ENCODE peak calls at places on chromosomes 11 and 22, in four cellular contexts. F is transverse colon, C is HepG2, Y is ovary. A is an unnamed sample.

GRCh38 chr11:23789938-23790371 is 706.9 kb upstream of the LUZP2 start:
- DNase-seq in F (peak; percentile 40), Y (no peak), C (no peak), A (no peak)

GRCh38 chr11:129792663-129793062 is 23.0 kb upstream of the TMEM45B start:
- DNase-seq in C (no peak), Y (no peak), F (no peak), A (no peak)

GRCh38 chr11:126310229-126310991 is 6.5 kb downstream of the DCPS start:
- DNase-seq in C (peak; percentile 63), F (peak; percentile 79), Y (peak; percentile 87), A (peak; percentile 84)

GRCh38 chr22:44404341-44405020 is 91.7 kb upstream of the SHISAL1 start:
- DNase-seq in C (no peak), Y (no peak), F (no peak), A (no peak)

GRCh38 chr22:20751185-20751851 is 22.6 kb upstream of the SERPIND1 start:
- DNase-seq in C (no peak), Y (no peak), F (no peak), A (no peak)

GRCh38 chr11:123559418-123559817 is 95.0 kb downstream of the SCN3B start:
- DNase-seq in Y (no peak), F (no peak), C (no peak), A (no peak)

GRCh38 chr11:108983621-108984020 is 318.8 kb downstream of the DDX10 start:
- DNase-seq in F (no peak), C (no peak), Y (no peak), A (no peak)

GRCh38 chr11:80414766-80415165 is 973.9 kb upstream of the TENM4 start:
- DNase-seq in C (no peak), F (no peak), Y (no peak), A (no peak)

GRCh38 chr11:77771135-77771534 is 49.4 kb downstream of the RSF1 start:
- DNase-seq in C (no peak), Y (no peak), F (no peak), A (no peak)

GRCh38 chr22:44347098-44347497 is 34.3 kb upstream of the SHISAL1 start:
- DNase-seq in F (no peak), C (no peak), Y (no peak), A (no peak)

GRCh38 chr11:116073854-116074837 is 569.9 kb upstream of the CADM1 start:
- DNase-seq in Y (no peak), C (no peak), F (no peak), A (no peak)

GRCh38 chr11:80815752-80816453 is 1375.1 kb upstream of the TENM4 start:
- DNase-seq in F (no peak), Y (no peak), C (no peak), A (no peak)

GRCh38 chr22:45896153-45896951 is 80.6 kb downstream of the WNT7B start:
- DNase-seq in C (no peak), Y (peak; percentile 10), F (no peak), A (no peak)

GRCh38 chr11:59615637-59616395 is at the start of gene OSBP:
- DNase-seq in F (peak; percentile 99), C (peak; percentile 99), Y (peak; percentile 99), A (peak; percentile 99)

GRCh38 chr11:69665669-69666068 is 9.5 kb downstream of the LTO1 start:
- DNase-seq in C (no peak), F (no peak), Y (no peak), A (no peak)

DNA sequence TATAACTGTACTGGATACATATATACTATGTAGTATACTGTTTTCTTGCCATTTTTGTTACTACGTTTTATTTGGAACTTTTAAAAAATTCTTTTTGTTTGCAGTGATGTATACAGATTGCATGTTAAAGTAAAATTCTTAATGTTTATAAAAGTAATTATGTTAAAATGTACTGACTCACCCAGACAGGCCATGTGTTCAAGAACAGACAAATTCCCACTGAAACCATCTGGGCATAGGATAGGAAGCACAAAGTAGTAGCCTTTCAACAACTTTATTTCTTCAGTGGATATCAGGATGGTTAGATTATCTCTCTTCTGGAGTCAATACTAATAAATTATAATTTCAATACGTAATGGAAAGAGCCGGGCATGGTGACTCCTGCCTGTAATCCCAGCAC is 19.8 kb downstream of the PRMT3 start:
- DNase-seq in F (no peak), C (no peak), Y (no peak), A (no peak)
- H3K36me3 ChIP-seq in F (peaks cover 25% of the 10 kb centered on the region), C (peaks cover 46% of the 10 kb centered on the region), Y (no peaks in the 10 kb centered on the region), A (peaks cover 49% of the 10 kb centered on the region)

GRCh38 chr11:18743900-18744514 is 18.0 kb upstream of the IGSF22 start:
- DNase-seq in C (no peak), F (no peak), Y (no peak), A (no peak)
- TF ChIP-seq EP300 in C (no peak), F (no peak), Y (no peak), A (no peak)

DNA sequence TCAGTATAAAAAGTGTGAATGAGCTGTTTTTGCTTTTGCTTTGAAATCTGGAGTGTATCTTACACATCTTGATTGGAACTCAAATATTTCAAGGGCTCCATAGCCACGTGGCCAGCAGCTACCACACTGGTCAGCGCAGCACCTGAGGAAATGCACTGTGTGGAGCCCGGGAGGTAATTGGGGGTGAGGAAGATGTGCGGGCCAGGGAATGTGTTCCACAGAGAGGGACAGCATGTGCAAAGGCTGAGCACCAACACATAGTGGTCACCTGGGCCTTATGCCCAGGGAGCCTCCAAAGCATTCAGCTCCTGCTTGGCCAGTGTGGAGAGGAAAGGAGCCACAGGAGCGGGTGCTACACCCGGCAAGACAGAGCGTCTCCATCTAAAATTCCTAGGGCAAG is 20.8 kb downstream of the RELT start:
- DNase-seq in C (no peak), F (no peak), Y (no peak), A (no peak)
- H3K36me3 ChIP-seq in C (peaks cover 12% of the 10 kb centered on the region), F (no peaks in the 10 kb centered on the region), Y (no peaks in the 10 kb centered on the region), A (peaks cover 5% of the 10 kb centered on the region)

GRCh38 chr22:43092085-43092484 is 2.9 kb upstream of the TTLL1 start:
- DNase-seq in F (no peak), Y (no peak), C (no peak), A (no peak)

GRCh38 chr22:43088616-43088978 is 594 bp downstream of the TTLL1 start:
- DNase-seq in C (no peak), Y (no peak), F (no peak), A (no peak)

GRCh38 chr22:43094085-43094484 is 4.9 kb upstream of the TTLL1 start:
- DNase-seq in C (peak; percentile 78), F (peak; percentile 62), Y (no peak), A (no peak)

GRCh38 chr22:43088979-43089717 is at the start of gene TTLL1:
- DNase-seq in F (peak; percentile 93), Y (peak; percentile 83), C (peak; percentile 82), A (peak; percentile 89)

GRCh38 chr22:43090130-43090789 is 1.1 kb upstream of the TTLL1 start:
- DNase-seq in C (peak; percentile 88), F (peak; percentile 47), Y (peak; percentile 38), A (no peak)
- TF ChIP-seq EP300 in C (no peak), F (no peak), Y (no peak), A (no peak)

GRCh38 chr11:763549-764321 is 13.6 kb downstream of the GATD1 start:
- DNase-seq in F (no peak), C (no peak), Y (no peak), A (no peak)

GRCh38 chr11:765025-765801 is 12.1 kb downstream of the GATD1 start:
- DNase-seq in F (peak; percentile 56), C (peak; percentile 35), Y (peak; percentile 49), A (no peak)

GRCh38 chr11:763073-763463 is 14.2 kb downstream of the GATD1 start:
- DNase-seq in F (peak; percentile 72), C (no peak), Y (no peak), A (no peak)

GRCh38 chr11:765802-766091 is 11.5 kb downstream of the GATD1 start:
- DNase-seq in C (no peak), Y (no peak), F (no peak), A (no peak)

DNA sequence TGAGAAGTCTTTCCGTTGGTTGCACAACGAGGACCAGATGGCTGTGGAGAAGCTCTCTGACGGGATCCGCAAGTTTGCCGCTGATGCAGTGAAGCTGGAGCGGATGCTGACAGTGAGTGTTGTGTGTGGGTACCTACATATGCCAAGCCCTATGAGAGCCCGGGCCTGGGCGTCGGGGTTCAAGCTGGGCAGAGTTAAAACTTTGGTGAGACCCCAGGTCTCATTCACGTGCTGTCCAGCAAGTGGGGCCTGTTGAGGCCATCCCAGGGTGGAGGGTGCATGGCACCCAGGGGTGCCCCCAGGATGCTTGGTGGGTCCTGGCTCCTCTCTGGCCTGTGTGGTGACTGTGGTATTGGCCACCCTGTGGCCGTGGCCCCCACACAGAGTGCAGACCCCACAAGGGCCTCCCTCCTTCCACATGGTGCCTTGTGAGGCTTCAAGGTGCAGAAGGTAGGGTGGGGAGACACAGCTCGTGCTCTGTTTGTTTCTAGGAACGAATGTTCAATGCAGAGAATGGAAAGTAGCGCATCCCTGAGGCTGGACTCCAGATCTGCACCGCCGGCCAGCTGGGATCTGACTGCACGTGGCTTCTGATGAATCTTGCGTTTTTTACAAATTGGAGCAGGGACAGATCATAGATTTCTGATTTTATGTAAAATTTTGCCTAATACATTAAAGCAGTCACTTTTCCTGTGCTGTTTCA is 12.8 kb downstream of the GATD1 start:
- DNase-seq in Y (no peak), F (no peak), C (no peak), A (no peak)
- H3K36me3 ChIP-seq in Y (no peaks in the 10 kb centered on the region), F (peaks cover 29% of the 10 kb centered on the region), C (peaks cover 57% of the 10 kb centered on the region), A (peaks cover 65% of the 10 kb centered on the region)

GRCh38 chr11:12069053-12069676 is 41.2 kb upstream of the MICAL2 start:
- DNase-seq in Y (no peak), C (peak; percentile 74), F (no peak), A (no peak)

GRCh38 chr11:12071574-12071973 is 38.8 kb upstream of the MICAL2 start:
- DNase-seq in C (peak; percentile 27), Y (no peak), F (no peak), A (no peak)

GRCh38 chr11:12073436-12073835 is 37.0 kb upstream of the MICAL2 start:
- DNase-seq in F (no peak), C (no peak), Y (no peak), A (peak; percentile 36)

GRCh38 chr11:12066799-12067508 is 43.4 kb upstream of the MICAL2 start:
- DNase-seq in F (peak; percentile 67), Y (no peak), C (peak; percentile 50), A (peak; percentile 68)

DNA sequence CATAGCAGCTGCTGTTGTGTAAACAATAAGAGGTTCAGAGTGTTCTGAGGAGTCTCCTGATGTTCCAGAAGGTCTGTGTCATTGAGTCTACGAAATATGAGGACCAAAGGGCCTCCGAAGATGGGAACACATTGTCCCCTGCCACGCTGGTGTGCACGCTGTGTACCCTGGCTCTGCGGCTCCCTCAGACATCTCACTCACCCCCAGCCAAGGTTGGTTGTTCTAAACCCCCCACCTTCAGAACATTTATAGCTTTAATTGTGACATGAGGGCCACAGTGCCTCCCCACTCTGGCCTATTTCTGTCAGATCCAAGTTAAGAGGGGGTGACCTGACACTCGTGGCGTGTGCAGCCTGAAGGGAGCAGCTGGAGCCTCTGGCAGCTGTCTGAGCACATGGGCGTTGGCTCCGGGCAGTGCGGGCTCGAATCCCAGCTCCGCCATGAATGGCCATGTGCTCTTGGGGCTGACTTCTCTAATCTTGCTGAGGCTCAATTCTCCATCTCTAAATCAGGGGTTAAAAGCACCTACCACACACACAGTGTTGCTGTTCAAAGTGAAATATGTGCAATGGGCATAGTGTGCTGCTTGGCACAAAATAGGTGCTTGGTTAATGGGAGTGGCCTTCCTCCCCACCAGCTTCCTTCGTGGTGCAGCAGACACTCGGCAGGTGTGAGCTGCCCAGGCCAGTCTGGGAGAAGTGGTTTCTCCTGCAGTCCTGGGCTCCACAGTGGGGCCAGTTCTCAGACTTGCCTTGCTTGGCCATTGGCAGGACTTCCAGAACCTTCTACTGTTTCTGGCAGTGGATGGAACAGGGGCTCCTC is 39.7 kb upstream of the MICAL2 start:
- DNase-seq in C (no peak), Y (no peak), F (peak; percentile 35), A (peak; percentile 57)
- TF ChIP-seq EP300 in C (no peak), Y (no peak), F (peak; percentile 95), A (peak; percentile 79)